ENCODE peak calls at places on chromosomes 3 and 15, in six cellular contexts. Z is colonic mucosa; N is activated CD8-positive, alpha-beta memory T cell treated with anti-CD3 and anti-CD28 coated beads, Interleukin-2, amount 50 U/mL, for 48 hours; T is EH; W is activated gamma-delta T cell treated with Interleukin-2 at 50 U/mL for 16 hours; R is Daoy. G is an unnamed sample.

GRCh38 chr3:172195393-172195754 is 156.0 kb downstream of the FNDC3B start:
- DNase-seq in W (no peak), R (no peak), T (no peak), Z (no peak), N (no peak), G (no peak)

GRCh38 chr15:42605281-42605744 is 29.9 kb downstream of the STARD9 start:
- DNase-seq in T (peak; percentile 54), N (no peak), Z (no peak), R (no peak), W (no peak), G (no peak)

GRCh38 chr3:156812521-156813335 is 13.4 kb upstream of the LEKR1 start:
- DNase-seq in N (no peak), T (no peak), Z (peak; percentile 32), R (peak; percentile 55), W (no peak), G (peak; percentile 28)

GRCh38 chr3:148723591-148723990 is 25.9 kb downstream of the AGTR1 start:
- DNase-seq in R (peak; percentile 33), W (no peak), N (no peak), T (peak; percentile 84), Z (no peak), G (peak; percentile 88)

GRCh38 chr3:33884204-33884561 is 85.8 kb downstream of the PDCD6IP start:
- DNase-seq in W (no peak), Z (no peak), N (no peak), T (peak; percentile 53), R (peak; percentile 20), G (peak; percentile 22)

GRCh38 chr15:71411538-71412482 is 296.5 kb downstream of the THSD4 start:
- DNase-seq in T (peak; percentile 76), N (no peak), R (peak; percentile 6), Z (peak; percentile 89), W (no peak), G (no peak)

GRCh38 chr3:79167651-79168416 is 600.0 kb downstream of the ROBO1 start:
- DNase-seq in Z (no peak), T (peak; percentile 97), W (no peak), R (peak; percentile 82), N (no peak), G (peak; percentile 94)

GRCh38 chr3:182621435-182622240 is 171.7 kb upstream of the ATP11B start:
- DNase-seq in R (no peak), N (no peak), Z (no peak), T (no peak), W (no peak), G (no peak)

GRCh38 chr15:66763186-66764066 is 61.4 kb downstream of the SMAD6 start:
- DNase-seq in T (no peak), N (no peak), Z (peak; percentile 72), W (no peak), R (no peak), G (no peak)

GRCh38 chr3:138850151-138850550 is 15.4 kb upstream of the PIK3CB start:
- DNase-seq in R (peak; percentile 25), Z (no peak), T (peak; percentile 57), W (no peak), N (no peak), G (no peak)

GRCh38 chr3:56923546-56924224 is 121.9 kb upstream of the ARHGEF3 start:
- DNase-seq in T (peak; percentile 18), Z (peak; percentile 75), N (no peak), W (peak; percentile 35), R (peak; percentile 48), G (peak; percentile 51)